ENCODE peak calls at places on chromosomes 4 and X, in four cellular contexts. Q, F, M and E are unnamed samples.

GRCh38 chrX:150547511-150548115 is 20.8 kb upstream of the MTM1 start:
- DNase-seq in Q (peak), F (peak), M (no peak), E (peak)

GRCh38 chr4:8400641-8401325 is 39.7 kb downstream of the ACOX3 start:
- DNase-seq in Q (no peak), F (no peak), M (no peak), E (no peak)

GRCh38 chr4:3407171-3407771 is 34.5 kb upstream of the HGFAC start:
- DNase-seq in Q (no peak), F (peak), M (no peak), E (no peak)

GRCh38 chrX:55668084-55668483 is 44.9 kb downstream of the FOXR2 start:
- DNase-seq in Q (no peak), F (no peak), M (no peak), E (no peak)

GRCh38 chr4:184460495-184461285 is 13.7 kb downstream of the IRF2 start:
- DNase-seq in Q (no peak), F (no peak), M (no peak), E (no peak)

GRCh38 chr4:158850371-158850770 is 81.5 kb downstream of the FNIP2 start:
- DNase-seq in Q (no peak), F (no peak), M (no peak), E (no peak)

GRCh38 chrX:23035493-23035892 is 35.7 kb downstream of the DDX53 start:
- DNase-seq in Q (no peak), F (no peak), M (no peak), E (no peak)

GRCh38 chr4:149031399-149031798 is 589.2 kb upstream of the NR3C2 start:
- DNase-seq in Q (no peak), F (no peak), M (no peak), E (no peak)

GRCh38 chrX:65706041-65706828 is 38.8 kb downstream of the MSN start:
- DNase-seq in Q (peak), F (peak), M (no peak), E (peak)

GRCh38 chrX:112834016-112834855 is 6.4 kb downstream of the AMOT start:
- DNase-seq in Q (no peak), F (no peak), M (no peak), E (no peak)

GRCh38 chr4:24922988-24923387 is 10.1 kb upstream of the CCDC149 start:
- DNase-seq in Q (no peak), F (no peak), M (no peak), E (no peak)

GRCh38 chr4:128393111-128393704 is 105.6 kb upstream of the PGRMC2 start:
- DNase-seq in Q (no peak), F (no peak), M (no peak), E (no peak)

GRCh38 chr4:179415016-179415841 is 1973.0 kb upstream of the AGA start:
- DNase-seq in Q (no peak), F (no peak), M (no peak), E (peak)